ENCODE peak calls at places on chromosome 2, in ten cellular contexts. O is prostate gland; U is heart left ventricle; K is CD4-positive, alpha-beta T cell; J is WERI-Rb-1; Y is coronary artery; N is gastrocnemius medialis; R is IMR-90; Z is GM23248; B is colonic mucosa. P is an unnamed sample.

GRCh38 chr2:75604479-75604878 is 42.1 kb upstream of the MRPL19 start:
- DNase-seq in K (no peak), U (no peak), Y (no peak), R (peak; percentile 31), O (no peak), N (no peak), B (no peak), J (no peak), Z (peak; percentile 78), P (no peak)

GRCh38 chr2:10935953-10936942 is 24.5 kb downstream of the KCNF1 start:
- DNase-seq in O (no peak), J (no peak), U (no peak), Z (peak; percentile 98), Y (no peak), R (peak; percentile 100), N (no peak), B (no peak), K (no peak), P (no peak)

GRCh38 chr2:184835081-184835728 is 236.9 kb downstream of the ZNF804A start:
- DNase-seq in N (no peak), U (peak; percentile 13), Z (no peak), B (no peak), Y (no peak), O (no peak), J (no peak), R (peak; percentile 12), K (no peak), P (no peak)

GRCh38 chr2:223669453-223670225 is 67.5 kb upstream of the SCG2 start:
- DNase-seq in Y (no peak), Z (peak; percentile 54), J (no peak), K (no peak), R (peak; percentile 60), N (no peak), O (no peak), U (no peak), B (no peak), P (no peak)

GRCh38 chr2:69916151-69916550 is 1.2 kb downstream of the MXD1 start:
- DNase-seq in R (peak; percentile 35), Y (no peak), Z (no peak), K (no peak), N (no peak), O (no peak), U (no peak), B (no peak), J (no peak), P (no peak)

GRCh38 chr2:128660836-128661235 is 342.2 kb upstream of the HS6ST1 start:
- DNase-seq in J (no peak), N (no peak), B (no peak), R (no peak), Z (no peak), K (no peak), U (no peak), O (no peak), Y (no peak), P (no peak)

GRCh38 chr2:112220186-112220585 is 34.7 kb downstream of the ZC3H8 start:
- DNase-seq in U (no peak), O (no peak), B (no peak), N (no peak), K (no peak), R (no peak), Z (no peak), Y (no peak), J (no peak), P (no peak)

GRCh38 chr2:74379851-74380789 is at the start of gene DCTN1:
- DNase-seq in K (no peak), Z (peak; percentile 90), B (peak; percentile 57), R (peak; percentile 80), J (peak; percentile 73), Y (no peak), U (peak; percentile 52), N (no peak), O (peak; percentile 43), P (peak; percentile 53)

GRCh38 chr2:5666798-5667197 is 25.4 kb upstream of the SOX11 start:
- DNase-seq in J (no peak), R (peak; percentile 7), B (no peak), O (no peak), N (no peak), Z (no peak), Y (no peak), K (no peak), U (no peak), P (no peak)

GRCh38 chr2:15166878-15167277 is 394.3 kb downstream of the NBAS start:
- DNase-seq in O (no peak), N (no peak), K (no peak), Y (peak; percentile 53), Z (no peak), U (no peak), B (no peak), J (no peak), R (no peak), P (no peak)

GRCh38 chr2:128557069-128557468 is 238.4 kb upstream of the HS6ST1 start:
- DNase-seq in U (no peak), O (no peak), K (no peak), R (no peak), J (no peak), Z (no peak), B (no peak), Y (no peak), N (no peak), P (no peak)

GRCh38 chr2:45311559-45311958 is 299.5 kb downstream of the SRBD1 start:
- DNase-seq in J (no peak), B (no peak), U (no peak), Y (no peak), K (no peak), O (no peak), Z (no peak), N (no peak), R (no peak), P (no peak)
- H3K27ac ChIP-seq in J (no peak overlapping the region), B (no peak overlapping the region), U (no peak overlapping the region), Y (no peak overlapping the region), K (no peak overlapping the region), O (no peak overlapping the region), Z (no peak overlapping the region), N (no peak overlapping the region), R (no peak overlapping the region), P (no peak overlapping the region)

GRCh38 chr2:171163261-171163660 is 2.6 kb upstream of the TLK1 start:
- DNase-seq in R (no peak), U (no peak), Z (no peak), B (no peak), J (no peak), O (no peak), K (no peak), Y (no peak), N (no peak), P (peak; percentile 52)

GRCh38 chr2:171165967-171166327 is 5.3 kb upstream of the TLK1 start:
- DNase-seq in U (no peak), R (no peak), N (no peak), Y (no peak), B (no peak), O (no peak), Z (no peak), K (no peak), J (no peak), P (no peak)

GRCh38 chr2:171169333-171169732 is 8.6 kb upstream of the TLK1 start:
- DNase-seq in Z (no peak), J (no peak), O (no peak), R (no peak), Y (no peak), N (no peak), B (no peak), U (no peak), K (no peak), P (no peak)

GRCh38 chr2:171167352-171167997 is 6.8 kb upstream of the TLK1 start:
- DNase-seq in B (no peak), R (peak; percentile 24), N (no peak), K (no peak), Y (no peak), Z (no peak), U (no peak), O (no peak), J (no peak), P (no peak)

DNA sequence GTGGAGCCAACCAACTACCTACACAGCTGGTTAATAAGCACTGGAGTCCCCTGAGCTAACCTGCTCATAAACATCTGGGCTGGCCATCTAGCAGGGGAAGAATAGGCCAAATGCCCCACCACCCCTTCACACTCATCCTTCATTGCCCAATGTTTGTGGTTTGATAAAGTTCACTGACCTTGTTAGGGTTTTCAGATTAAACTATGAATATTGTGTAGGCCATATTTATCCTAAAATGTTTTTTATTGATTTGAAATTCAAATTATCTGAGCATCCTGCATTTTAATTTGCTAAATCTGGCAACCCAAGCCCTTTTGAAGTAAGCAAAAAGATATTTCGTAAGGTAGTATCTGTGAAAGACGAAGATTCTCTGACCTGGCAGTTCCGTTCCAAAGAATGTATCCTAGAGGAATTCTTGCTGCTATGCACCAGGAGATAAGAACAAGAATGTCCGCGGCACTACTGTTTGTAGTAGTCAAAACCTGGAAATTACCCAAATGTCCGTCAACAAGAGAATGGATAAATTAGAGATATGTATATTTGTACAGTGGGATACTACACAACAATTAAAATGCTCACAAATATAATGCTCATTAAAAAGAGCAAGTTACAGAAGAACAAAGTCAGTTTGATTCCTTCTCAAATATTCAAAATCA is 5.8 kb upstream of the TLK1 start:
- DNase-seq in Z (no peak), J (no peak), U (no peak), Y (no peak), R (no peak), N (no peak), B (no peak), O (no peak), K (no peak), P (no peak)
- H3K27ac ChIP-seq in Z (no peak overlapping the region), J (no peak overlapping the region), U (no peak overlapping the region), Y (no peak overlapping the region), R (no peak overlapping the region), N (no peak overlapping the region), B (no peak overlapping the region), O (no peak overlapping the region), K (no peak overlapping the region), P (no peak overlapping the region)

DNA sequence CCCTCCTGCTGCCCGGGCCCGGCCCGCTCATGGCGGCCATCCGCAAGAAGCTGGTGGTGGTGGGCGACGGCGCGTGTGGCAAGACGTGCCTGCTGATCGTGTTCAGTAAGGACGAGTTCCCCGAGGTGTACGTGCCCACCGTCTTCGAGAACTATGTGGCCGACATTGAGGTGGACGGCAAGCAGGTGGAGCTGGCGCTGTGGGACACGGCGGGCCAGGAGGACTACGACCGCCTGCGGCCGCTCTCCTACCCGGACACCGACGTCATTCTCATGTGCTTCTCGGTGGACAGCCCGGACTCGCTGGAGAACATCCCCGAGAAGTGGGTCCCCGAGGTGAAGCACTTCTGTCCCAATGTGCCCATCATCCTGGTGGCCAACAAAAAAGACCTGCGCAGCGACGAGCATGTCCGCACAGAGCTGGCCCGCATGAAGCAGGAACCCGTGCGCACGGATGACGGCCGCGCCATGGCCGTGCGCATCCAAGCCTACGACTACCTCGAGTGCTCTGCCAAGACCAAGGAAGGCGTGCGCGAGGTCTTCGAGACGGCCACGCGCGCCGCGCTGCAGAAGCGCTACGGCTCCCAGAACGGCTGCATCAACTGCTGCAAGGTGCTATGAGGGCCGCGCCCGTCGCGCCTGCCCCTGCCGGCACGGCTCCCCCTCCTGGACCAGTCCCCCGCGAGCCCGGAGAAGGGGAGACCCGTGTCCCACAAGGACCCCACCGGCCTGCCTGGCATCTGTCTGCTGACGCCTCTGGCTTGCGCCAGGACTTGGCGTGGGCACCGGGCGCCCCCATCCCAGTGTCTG is 767 bp downstream of the RHOB start:
- DNase-seq in U (peak; percentile 61), O (no peak), B (peak; percentile 59), Y (peak; percentile 83), Z (peak; percentile 77), J (peak; percentile 66), K (peak; percentile 15), R (peak; percentile 41), N (peak; percentile 68), P (peak; percentile 57)
- H3K27ac ChIP-seq in U (peak overlapping the region; percentile 97), O (peak overlapping the region; percentile 100), B (peak overlapping the region; percentile 95), Y (peak overlapping the region; percentile 96), Z (peak overlapping the region; percentile 89), J (peak overlapping the region; percentile 97), K (no peak overlapping the region), R (peak overlapping the region; percentile 88), N (peak overlapping the region; percentile 93), P (peak overlapping the region; percentile 94)

GRCh38 chr2:106995560-106995959 is 109.6 kb upstream of the ST6GAL2 start:
- DNase-seq in B (no peak), Z (peak; percentile 18), U (no peak), R (no peak), J (no peak), Y (no peak), K (no peak), O (no peak), N (no peak), P (no peak)
- H3K27ac ChIP-seq in B (no peak overlapping the region), Z (no peak overlapping the region), U (no peak overlapping the region), R (no peak overlapping the region), J (no peak overlapping the region), Y (no peak overlapping the region), K (no peak overlapping the region), O (no peak overlapping the region), N (peak overlapping the region; percentile 68), P (no peak overlapping the region)

P was measured in A673.